ENCODE peak calls at places on chromosomes 2 and 18, in seven cellular contexts. One of them, this sample, is unnamed.
A peak's percentile ranks its signal among the peaks of the same experiment; 100 is the strongest.

GRCh38 chr2:118423776-118424175 is 335.5 kb downstream of the INSIG2 start:
- DNase-seq in H54: no peak
- DNase-seq in mucosa of gallbladder: no peak
- DNase-seq in spleen: no peak
- DNase-seq in stomach: no peak
- DNase-seq in neural progenitor cell: no peak
- DNase-seq in iris pigment epithelial cell: no peak
- DNase-seq in this sample: no peak

GRCh38 chr18:58996131-58996632 is 131.5 kb downstream of the ZNF532 start:
- DNase-seq in neural progenitor cell: no peak
- DNase-seq in H54: no peak
- DNase-seq in iris pigment epithelial cell: peak; percentile 84
- DNase-seq in mucosa of gallbladder: no peak
- DNase-seq in spleen: no peak
- DNase-seq in stomach: no peak
- DNase-seq in this sample: no peak

GRCh38 chr2:174485763-174486613 is 841 bp downstream of the GPR155 start:
- DNase-seq in iris pigment epithelial cell: peak; percentile 69
- DNase-seq in spleen: peak; percentile 83
- DNase-seq in neural progenitor cell: peak; percentile 42
- DNase-seq in stomach: peak; percentile 44
- DNase-seq in H54: peak; percentile 10
- DNase-seq in mucosa of gallbladder: no peak
- DNase-seq in this sample: peak; percentile 40

GRCh38 chr2:71888741-71889445 is 258.8 kb downstream of the CYP26B1 start:
- DNase-seq in stomach: no peak
- DNase-seq in H54: no peak
- DNase-seq in iris pigment epithelial cell: no peak
- DNase-seq in spleen: no peak
- DNase-seq in neural progenitor cell: no peak
- DNase-seq in mucosa of gallbladder: no peak
- DNase-seq in this sample: no peak

GRCh38 chr2:60549250-60550150 is 4.0 kb downstream of the BCL11A start:
- DNase-seq in H54: no peak
- DNase-seq in stomach: no peak
- DNase-seq in iris pigment epithelial cell: no peak
- DNase-seq in neural progenitor cell: peak; percentile 76
- DNase-seq in mucosa of gallbladder: no peak
- DNase-seq in spleen: peak; percentile 90
- DNase-seq in this sample: peak; percentile 65

GRCh38 chr2:29242621-29243375 is 127.6 kb downstream of the CLIP4 start:
- DNase-seq in iris pigment epithelial cell: no peak
- DNase-seq in H54: no peak
- DNase-seq in stomach: no peak
- DNase-seq in spleen: peak; percentile 29
- DNase-seq in mucosa of gallbladder: no peak
- DNase-seq in neural progenitor cell: no peak
- DNase-seq in this sample: no peak

GRCh38 chr2:161423351-161424178 is 7.5 kb downstream of the TBR1 start:
- DNase-seq in neural progenitor cell: peak; percentile 75
- DNase-seq in H54: no peak
- DNase-seq in spleen: no peak
- DNase-seq in mucosa of gallbladder: no peak
- DNase-seq in iris pigment epithelial cell: no peak
- DNase-seq in stomach: no peak
- DNase-seq in this sample: peak; percentile 37

GRCh38 chr2:206212673-206213513 is 53.2 kb downstream of the EEF1B2 start:
- DNase-seq in H54: no peak
- DNase-seq in iris pigment epithelial cell: peak; percentile 54
- DNase-seq in spleen: no peak
- DNase-seq in mucosa of gallbladder: no peak
- DNase-seq in stomach: no peak
- DNase-seq in neural progenitor cell: no peak
- DNase-seq in this sample: no peak

GRCh38 chr2:96090181-96090500 is 26.2 kb downstream of the ADRA2B start:
- DNase-seq in mucosa of gallbladder: no peak
- DNase-seq in H54: no peak
- DNase-seq in stomach: peak; percentile 22
- DNase-seq in spleen: peak; percentile 35
- DNase-seq in iris pigment epithelial cell: no peak
- DNase-seq in neural progenitor cell: no peak
- DNase-seq in this sample: no peak

GRCh38 chr2:213152065-213152794 is 818 bp upstream of the IKZF2 start:
- DNase-seq in H54: peak; percentile 45
- DNase-seq in neural progenitor cell: peak; percentile 82
- DNase-seq in spleen: peak; percentile 90
- DNase-seq in stomach: peak; percentile 68
- DNase-seq in mucosa of gallbladder: peak; percentile 53
- DNase-seq in iris pigment epithelial cell: peak; percentile 91
- DNase-seq in this sample: peak; percentile 64

GRCh38 chr2:68193774-68194372 is 36.2 kb downstream of the PNO1 start:
- DNase-seq in iris pigment epithelial cell: peak; percentile 66
- DNase-seq in neural progenitor cell: no peak
- DNase-seq in H54: no peak
- DNase-seq in spleen: no peak
- DNase-seq in stomach: no peak
- DNase-seq in mucosa of gallbladder: no peak
- DNase-seq in this sample: no peak

GRCh38 chr18:7485616-7486015 is 81.5 kb upstream of the PTPRM start:
- DNase-seq in mucosa of gallbladder: no peak
- DNase-seq in H54: no peak
- DNase-seq in neural progenitor cell: no peak
- DNase-seq in stomach: no peak
- DNase-seq in spleen: no peak
- DNase-seq in iris pigment epithelial cell: no peak
- DNase-seq in this sample: no peak

GRCh38 chr2:105576440-105577241 is 168.1 kb upstream of the NCK2 start:
- DNase-seq in spleen: no peak
- DNase-seq in neural progenitor cell: peak; percentile 47
- DNase-seq in iris pigment epithelial cell: peak; percentile 67
- DNase-seq in mucosa of gallbladder: no peak
- DNase-seq in stomach: no peak
- DNase-seq in H54: peak; percentile 61
- DNase-seq in this sample: peak; percentile 24